ENCODE peak calls at places on chromosomes 16 and 17, in eight cellular contexts. C is trophoblast cell, K is mammary epithelial cell, M is SK-N-SH, Y is K562, U is HCT116, P is fibroblast of lung, O is MM.1S. R is an unnamed sample.

GRCh38 chr17:33377837-33378236 is 84.7 kb upstream of the ASIC2 start:
- DNase-seq in C (no peak), K (no peak), M (no peak), Y (no peak), U (no peak), P (no peak), O (no peak), R (no peak)

GRCh38 chr17:16282522-16282921 is 65.5 kb downstream of the PIGL start:
- DNase-seq in C (peak), K (peak), M (no peak), Y (no peak), U (peak), P (peak), O (no peak), R (peak)

GRCh38 chr17:70636517-70637133 is 467.3 kb downstream of the KCNJ2 start:
- DNase-seq in C (peak), K (peak), M (peak), Y (peak), U (peak), P (peak), O (peak), R (peak)

GRCh38 chr16:50121721-50122445 is 31.2 kb upstream of the TENT4B start:
- DNase-seq in C (no peak), K (no peak), M (no peak), Y (no peak), U (no peak), P (no peak), O (peak), R (no peak)

GRCh38 chr17:82528484-82529265 is 9.1 kb downstream of the FOXK2 start:
- DNase-seq in C (peak), K (peak), M (peak), Y (no peak), U (peak), P (peak), O (no peak), R (peak)

GRCh38 chr17:18225121-18225561 is 294 bp upstream of the LLGL1 start:
- DNase-seq in C (peak), K (peak), M (peak), Y (peak), U (peak), P (peak), O (peak), R (peak)

GRCh38 chr16:18816286-18816685 is 14.9 kb upstream of the ARL6IP1 start:
- DNase-seq in C (no peak), K (no peak), M (no peak), Y (no peak), U (no peak), P (no peak), O (no peak), R (no peak)

GRCh38 chr16:24685539-24686432 is 43.7 kb upstream of the TNRC6A start:
- DNase-seq in C (peak), K (peak), M (peak), Y (peak), U (no peak), P (peak), O (no peak), R (peak)

GRCh38 chr17:50297407-50297865 is 23.2 kb downstream of the TMEM92 start:
- DNase-seq in C (peak), K (no peak), M (peak), Y (peak), U (peak), P (peak), O (peak), R (peak)

GRCh38 chr17:71023631-71024030 is 854.3 kb downstream of the KCNJ2 start:
- DNase-seq in C (no peak), K (no peak), M (peak), Y (no peak), U (no peak), P (peak), O (no peak), R (no peak)

GRCh38 chr16:67431805-67432476 is 1.0 kb downstream of the HSD11B2 start:
- DNase-seq in C (no peak), K (no peak), M (peak), Y (peak), U (no peak), P (no peak), O (no peak), R (no peak)

GRCh38 chr17:27530791-27531391 is 74.6 kb downstream of the KSR1 start:
- DNase-seq in C (peak), K (no peak), M (no peak), Y (no peak), U (no peak), P (peak), O (no peak), R (peak)

GRCh38 chr16:75279277-75279676 is 27.9 kb upstream of the BCAR1 start:
- DNase-seq in C (no peak), K (peak), M (no peak), Y (no peak), U (no peak), P (no peak), O (no peak), R (peak)

GRCh38 chr17:50182783-50183438 is 17.1 kb downstream of the SGCA start:
- DNase-seq in C (no peak), K (no peak), M (no peak), Y (no peak), U (no peak), P (peak), O (no peak), R (peak)

GRCh38 chr16:3536271-3536671 is 35.5 kb downstream of the CLUAP1 start:
- DNase-seq in C (no peak), K (no peak), M (no peak), Y (no peak), U (no peak), P (peak), O (no peak), R (peak)

GRCh38 chr16:25066747-25067631 is 44.6 kb upstream of the LCMT1 start:
- DNase-seq in C (peak), K (peak), M (peak), Y (peak), U (no peak), P (peak), O (peak), R (peak)

GRCh38 chr17:66755101-66755943 is 79.6 kb upstream of the CACNG5 start:
- DNase-seq in C (peak), K (peak), M (no peak), Y (no peak), U (peak), P (no peak), O (no peak), R (no peak)

GRCh38 chr16:66408181-66409048 is 18.7 kb upstream of the BEAN1 start:
- DNase-seq in C (peak), K (peak), M (peak), Y (no peak), U (peak), P (peak), O (peak), R (peak)

GRCh38 chr17:28735242-28735722 is 6.7 kb downstream of the NEK8 start:
- DNase-seq in C (peak), K (peak), M (no peak), Y (peak), U (no peak), P (no peak), O (no peak), R (no peak)

GRCh38 chr16:66344533-66345145 is 21.9 kb upstream of the CDH5 start:
- DNase-seq in C (peak), K (peak), M (no peak), Y (peak), U (no peak), P (peak), O (peak), R (peak)

GRCh38 chr16:57889960-57890751 is 80.8 kb downstream of the CNGB1 start:
- DNase-seq in C (peak), K (no peak), M (no peak), Y (no peak), U (no peak), P (peak), O (no peak), R (peak)

GRCh38 chr17:81090361-81091133 is 55.6 kb downstream of the BAIAP2 start:
- DNase-seq in C (peak), K (no peak), M (peak), Y (peak), U (no peak), P (no peak), O (no peak), R (no peak)

GRCh38 chr17:69506489-69506888 is 92.0 kb downstream of the MAP2K6 start:
- DNase-seq in C (no peak), K (no peak), M (no peak), Y (no peak), U (no peak), P (no peak), O (no peak), R (no peak)

GRCh38 chr17:59695943-59696681 is 11.1 kb downstream of the PTRH2 start:
- DNase-seq in C (no peak), K (no peak), M (no peak), Y (no peak), U (no peak), P (no peak), O (no peak), R (no peak)

GRCh38 chr17:39064374-39064773 is 87.1 kb downstream of the PLXDC1 start:
- DNase-seq in C (no peak), K (peak), M (no peak), Y (no peak), U (no peak), P (peak), O (no peak), R (peak)

GRCh38 chr16:24589997-24590396 is 50.6 kb downstream of the RBBP6 start:
- DNase-seq in C (no peak), K (peak), M (no peak), Y (no peak), U (no peak), P (no peak), O (no peak), R (no peak)

GRCh38 chr16:31177136-31177535 is 2.8 kb upstream of the FUS start:
- DNase-seq in C (no peak), K (peak), M (no peak), Y (no peak), U (no peak), P (peak), O (no peak), R (peak)

GRCh38 chr16:49634235-49635008 is 221.5 kb downstream of the ZNF423 start:
- DNase-seq in C (no peak), K (no peak), M (no peak), Y (no peak), U (no peak), P (no peak), O (no peak), R (no peak)

GRCh38 chr16:1494711-1495110 is 1.6 kb downstream of the TELO2 start:
- DNase-seq in C (no peak), K (no peak), M (no peak), Y (no peak), U (no peak), P (no peak), O (no peak), R (peak)

GRCh38 chr16:77437859-77438258 is 3.0 kb upstream of the ADAMTS18 start:
- DNase-seq in C (peak), K (no peak), M (no peak), Y (no peak), U (no peak), P (no peak), O (no peak), R (no peak)

GRCh38 chr17:9332164-9332527 is 243.5 kb downstream of the STX8 start:
- DNase-seq in C (no peak), K (no peak), M (no peak), Y (no peak), U (no peak), P (peak), O (no peak), R (no peak)

GRCh38 chr17:17682737-17683675 is 1.7 kb downstream of the RAI1 start:
- DNase-seq in C (peak), K (peak), M (peak), Y (peak), U (no peak), P (peak), O (peak), R (peak)

DNA sequence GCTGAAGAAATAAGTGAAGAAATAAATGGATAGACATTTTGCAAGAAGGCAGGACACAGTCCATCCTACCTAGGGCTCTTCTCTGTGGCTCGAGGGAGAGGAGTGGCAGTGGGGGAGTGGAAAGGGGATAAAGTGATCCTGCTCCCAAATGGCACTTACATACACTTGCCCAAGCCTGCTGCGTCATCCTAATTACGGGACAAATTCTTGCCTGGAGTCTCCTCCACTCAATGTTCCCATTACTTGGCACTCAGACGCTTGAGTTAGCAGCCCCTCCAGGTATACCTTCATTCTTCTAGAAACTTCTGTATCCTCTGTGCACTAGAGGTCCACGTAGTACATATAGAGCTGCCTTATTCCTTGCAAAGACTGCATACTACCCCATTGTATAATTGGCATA is 15.7 kb upstream of the MAP3K14 start:
- DNase-seq in C (no peak), K (no peak), M (no peak), Y (no peak), U (no peak), P (no peak), O (no peak), R (no peak)
- H3K4me2 ChIP-seq in C (no peak), K (no peak), M (peak), Y (peak), U (no peak), P (no peak), O (no peak), R (no peak)

DNA sequence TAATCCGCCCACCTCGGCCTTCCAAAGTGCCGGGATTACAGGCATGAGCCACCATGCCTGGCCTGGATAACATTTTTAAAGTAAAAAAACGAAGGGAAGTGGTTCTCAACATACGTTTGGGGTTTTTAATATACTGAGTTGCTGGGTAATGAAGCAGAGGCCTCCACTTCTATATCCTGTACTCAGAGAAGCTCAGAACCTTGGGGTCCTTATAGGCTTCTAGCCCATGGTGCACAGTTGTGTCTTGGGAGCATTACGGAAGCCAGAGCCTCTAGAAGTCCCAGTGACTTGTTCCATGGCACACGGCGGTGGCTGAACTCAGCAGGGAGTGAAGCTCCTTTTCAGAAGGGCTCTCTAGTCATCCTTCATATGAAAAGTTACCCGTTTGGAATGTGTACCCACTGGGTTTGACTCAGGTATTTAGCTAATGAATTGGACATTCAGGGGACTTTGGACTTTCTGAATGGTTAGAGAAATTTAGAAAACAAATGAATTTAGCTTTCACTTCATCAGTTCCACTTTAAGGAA is 67.0 kb downstream of the SEC14L1 start:
- DNase-seq in C (no peak), K (no peak), M (no peak), Y (no peak), U (no peak), P (no peak), O (no peak), R (no peak)
- H3K4me2 ChIP-seq in C (no peak), K (no peak), M (no peak), Y (no peak), U (no peak), P (no peak), O (peak), R (no peak)

GRCh38 chr16:51153275-51153991 is 2.4 kb upstream of the SALL1 start:
- DNase-seq in C (no peak), K (no peak), M (peak), Y (no peak), U (no peak), P (peak), O (no peak), R (no peak)
- H3K4me2 ChIP-seq in C (peak), K (peak), M (peak), Y (no peak), U (no peak), P (no peak), O (no peak), R (peak)

DNA sequence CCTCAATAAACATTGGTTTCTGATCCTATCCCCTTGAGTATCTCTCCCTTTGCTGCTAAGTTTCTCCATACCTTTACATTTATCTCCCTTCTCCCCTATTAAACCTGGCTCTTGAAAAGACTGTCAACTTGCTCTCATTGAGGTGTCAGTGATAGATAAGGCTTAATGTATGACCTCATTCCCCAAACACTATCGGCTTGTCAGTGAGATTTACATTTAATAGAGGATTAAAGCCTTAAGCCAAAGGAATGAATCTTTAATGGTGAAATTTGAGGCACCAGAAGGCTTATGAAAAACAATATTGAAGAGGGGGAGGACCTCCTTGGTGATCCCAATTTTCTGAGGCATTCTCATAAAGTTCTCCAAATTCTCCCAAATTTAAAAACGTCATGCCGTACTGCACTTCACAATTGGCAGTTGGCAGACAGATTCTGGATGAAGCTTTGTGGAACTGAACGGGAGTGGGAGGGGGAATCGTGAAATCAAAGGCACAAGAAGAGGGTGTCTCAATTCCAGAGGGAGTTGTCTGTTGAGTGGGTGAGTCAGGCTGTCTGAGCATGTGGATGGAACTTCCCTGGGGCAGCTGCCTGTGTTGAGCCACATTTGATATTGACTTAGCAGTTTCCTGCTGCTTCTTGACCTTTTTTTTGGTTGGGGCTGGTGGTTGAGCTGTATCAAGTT is 478.8 kb downstream of the NPIPA7 start:
- DNase-seq in C (peak), K (no peak), M (no peak), Y (no peak), U (no peak), P (no peak), O (no peak), R (no peak)
- H3K4me2 ChIP-seq in C (no peak), K (no peak), M (no peak), Y (no peak), U (no peak), P (no peak), O (no peak), R (no peak)

GRCh38 chr16:473046-474043 is 47.9 kb downstream of the RAB11FIP3 start:
- DNase-seq in C (no peak), K (no peak), M (no peak), Y (no peak), U (no peak), P (no peak), O (no peak), R (peak)

GRCh38 chr16:472199-472504 is 46.7 kb downstream of the RAB11FIP3 start:
- DNase-seq in C (no peak), K (no peak), M (no peak), Y (no peak), U (no peak), P (no peak), O (no peak), R (no peak)

GRCh38 chr16:470418-470817 is 45.0 kb downstream of the RAB11FIP3 start:
- DNase-seq in C (no peak), K (no peak), M (no peak), Y (no peak), U (no peak), P (no peak), O (no peak), R (no peak)

GRCh38 chr16:474420-475122 is 49.1 kb downstream of the RAB11FIP3 start:
- DNase-seq in C (no peak), K (no peak), M (no peak), Y (no peak), U (no peak), P (no peak), O (no peak), R (no peak)

GRCh38 chr16:471353-472198 is 46.1 kb downstream of the RAB11FIP3 start:
- DNase-seq in C (no peak), K (peak), M (peak), Y (no peak), U (no peak), P (peak), O (no peak), R (peak)
- H3K4me2 ChIP-seq in C (no peak), K (peak), M (peak), Y (no peak), U (no peak), P (no peak), O (no peak), R (no peak)

DNA sequence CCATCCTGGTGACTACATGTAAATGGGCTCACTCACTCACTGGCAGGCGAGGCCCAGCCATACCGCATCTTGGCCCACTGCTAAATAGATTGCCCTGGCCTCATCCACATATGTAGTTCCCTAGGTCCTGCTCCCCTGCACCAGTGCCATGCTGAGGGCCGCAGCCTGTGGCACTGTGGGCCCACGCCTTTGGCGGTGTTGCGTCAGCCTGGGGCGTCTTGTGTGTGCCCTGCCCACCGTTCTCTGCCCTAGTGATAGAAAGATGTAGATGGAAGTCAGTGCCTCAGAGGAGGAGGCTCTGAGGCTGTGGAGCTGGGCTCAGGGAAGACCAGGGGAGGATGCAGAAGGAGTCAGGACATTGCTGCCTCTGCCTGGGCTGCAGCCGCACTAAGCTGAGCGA is 18.9 kb downstream of the C17orf75 start:
- DNase-seq in C (no peak), K (no peak), M (no peak), Y (no peak), U (no peak), P (no peak), O (no peak), R (no peak)
- H3K4me2 ChIP-seq in C (no peak), K (no peak), M (no peak), Y (no peak), U (no peak), P (no peak), O (no peak), R (no peak)

GRCh38 chr17:12982224-12982623 is 35.6 kb downstream of the ELAC2 start:
- DNase-seq in C (no peak), K (no peak), M (no peak), Y (no peak), U (no peak), P (no peak), O (peak), R (no peak)
- H3K4me2 ChIP-seq in C (no peak), K (no peak), M (no peak), Y (no peak), U (no peak), P (no peak), O (no peak), R (no peak)

GRCh38 chr17:6231886-6232767 is 161.9 kb downstream of the WSCD1 start:
- DNase-seq in C (no peak), K (peak), M (no peak), Y (no peak), U (no peak), P (peak), O (no peak), R (no peak)
- H3K4me2 ChIP-seq in C (no peak), K (peak), M (peak), Y (no peak), U (peak), P (no peak), O (no peak), R (no peak)

GRCh38 chr17:41544497-41544896 is 16.4 kb upstream of the KRT19 start:
- DNase-seq in C (no peak), K (no peak), M (peak), Y (no peak), U (no peak), P (no peak), O (no peak), R (no peak)
- H3K4me2 ChIP-seq in C (no peak), K (no peak), M (peak), Y (peak), U (peak), P (no peak), O (no peak), R (no peak)

GRCh38 chr16:69338557-69339288 is 641 bp downstream of the COG8 start:
- DNase-seq in C (peak), K (no peak), M (no peak), Y (no peak), U (no peak), P (no peak), O (peak), R (no peak)
- H3K4me2 ChIP-seq in C (peak), K (peak), M (peak), Y (peak), U (peak), P (peak), O (peak), R (peak)